ENCODE peak calls at places on chromosomes 1 and 21, in eight cellular contexts. Q is omental fat pad; T is epithelial cell of proximal tubule; P is GM03348; X is activated T-helper 1 cell treated with anti-CD3 and anti-CD28 coated beads, Interleukin-12 subunit alpha, Interleukin-12 subunit beta, Interleukin-2, Interleukin-4 antibody, amounts not matched to agents 30 ng/mL and 10 ng/mL and 1 ng/mL, durations not matched to agents 14 hours and 24 hours and 36 hours; K is T-helper 1 cell; M is stimulated activated CD8-positive, alpha-beta memory T cell treated with anti-CD3 and anti-CD28 coated beads, Interleukin-12 subunit alpha, Interleukin-12 subunit beta, amount 100 ng/mL, for 4 hours; H is NCI-H2081 treated with DMSO at 0.1 percent for 48 hours. V is an unnamed sample.

GRCh38 chr1:22808186-22808845 is 97.7 kb downstream of the EPHB2 start:
- DNase-seq in K (no peak), P (peak), T (no peak), H (no peak), Q (no peak), X (no peak), M (no peak), V (peak)

GRCh38 chr1:214753236-214753852 is 150.3 kb downstream of the CENPF start:
- DNase-seq in T (no peak), M (no peak), K (no peak), X (no peak), H (no peak), Q (no peak), P (no peak), V (no peak)

GRCh38 chr1:221810406-221810805 is 68.5 kb upstream of the DUSP10 start:
- DNase-seq in Q (no peak), M (no peak), T (no peak), X (no peak), K (no peak), H (no peak), P (peak), V (no peak)

GRCh38 chr1:45892068-45892785 is 88.8 kb downstream of the MAST2 start:
- DNase-seq in H (no peak), K (no peak), M (no peak), X (no peak), Q (no peak), P (peak), T (peak), V (no peak)

GRCh38 chr1:237687837-237688236 is 202.9 kb downstream of the ZP4 start:
- DNase-seq in X (no peak), P (no peak), K (no peak), M (no peak), T (no peak), H (no peak), Q (no peak), V (no peak)

GRCh38 chr1:204989266-204990058 is 53.5 kb upstream of the CNTN2 start:
- DNase-seq in Q (no peak), P (peak), X (peak), M (peak), H (peak), K (no peak), T (peak), V (peak)

GRCh38 chr1:18670267-18670910 is 39.7 kb downstream of the PAX7 start:
- DNase-seq in K (no peak), Q (no peak), H (no peak), X (no peak), P (no peak), M (no peak), T (no peak), V (no peak)

GRCh38 chr1:96966536-96967138 is 245.1 kb downstream of the PTBP2 start:
- DNase-seq in H (peak), T (no peak), Q (peak), P (peak), M (peak), X (peak), K (peak), V (peak)

GRCh38 chr1:119720866-119721440 is 9.2 kb downstream of the PHGDH start:
- DNase-seq in P (no peak), T (no peak), M (no peak), H (no peak), K (no peak), X (no peak), Q (no peak), V (no peak)

GRCh38 chr1:208031932-208032320 is 121.0 kb upstream of the CD34 start:
- DNase-seq in X (no peak), P (no peak), Q (no peak), M (no peak), H (no peak), T (no peak), K (no peak), V (no peak)

GRCh38 chr1:6888268-6888667 is 103.0 kb downstream of the CAMTA1 start:
- DNase-seq in P (no peak), M (no peak), H (no peak), Q (no peak), X (no peak), T (no peak), K (no peak), V (no peak)

GRCh38 chr1:183039985-183040447 is 16.8 kb downstream of the LAMC1 start:
- DNase-seq in X (no peak), Q (no peak), H (peak), K (no peak), M (no peak), T (no peak), P (peak), V (no peak)

GRCh38 chr1:200179126-200179780 is 151.7 kb downstream of the NR5A2 start:
- DNase-seq in H (no peak), X (no peak), K (no peak), P (peak), Q (no peak), M (no peak), T (no peak), V (no peak)

GRCh38 chr1:226082959-226083302 is 20.4 kb downstream of the H3-3A start:
- DNase-seq in H (no peak), K (no peak), Q (peak), P (peak), X (no peak), T (no peak), M (no peak), V (peak)

GRCh38 chr1:203167026-203167912 is 8.4 kb downstream of the MYBPH start:
- DNase-seq in H (no peak), P (no peak), K (no peak), Q (no peak), X (no peak), T (no peak), M (no peak), V (no peak)

GRCh38 chr1:905071-905749 is 18.5 kb upstream of the SAMD11 start:
- DNase-seq in H (no peak), K (no peak), Q (no peak), T (no peak), M (no peak), X (no peak), P (no peak), V (peak)

GRCh38 chr1:164771568-164772350 is 212.8 kb downstream of the PBX1 start:
- DNase-seq in M (no peak), X (no peak), P (peak), K (no peak), H (no peak), Q (no peak), T (no peak), V (no peak)

GRCh38 chr1:23908453-23909341 is 4.5 kb downstream of the CNR2 start:
- DNase-seq in K (no peak), M (no peak), H (no peak), Q (no peak), X (peak), P (no peak), T (no peak), V (no peak)

GRCh38 chr1:20634594-20635084 is 1.4 kb downstream of the PINK1 start:
- DNase-seq in X (no peak), H (no peak), M (no peak), T (no peak), K (no peak), P (peak), Q (no peak), V (peak)

GRCh38 chr1:71986181-71986580 is 296.2 kb downstream of the NEGR1 start:
- DNase-seq in Q (no peak), P (no peak), K (no peak), T (no peak), X (no peak), H (no peak), M (no peak), V (no peak)

GRCh38 chr1:1169429-1170214 is 4.1 kb upstream of the TTLL10 start:
- DNase-seq in Q (no peak), X (no peak), K (no peak), T (no peak), M (no peak), H (no peak), P (no peak), V (no peak)

GRCh38 chr1:52239708-52240001 is 97.8 kb downstream of the ZFYVE9 start:
- DNase-seq in H (no peak), K (no peak), M (no peak), Q (no peak), T (no peak), P (no peak), X (no peak), V (no peak)

GRCh38 chr1:246434335-246434734 is 72.7 kb downstream of the SMYD3 start:
- DNase-seq in M (no peak), K (no peak), X (no peak), P (no peak), T (no peak), Q (no peak), H (no peak), V (no peak)

GRCh38 chr1:46522184-46522968 is 29.1 kb downstream of the KNCN start:
- DNase-seq in T (peak), P (peak), M (no peak), K (no peak), Q (peak), H (no peak), X (no peak), V (peak)

GRCh38 chr21:37525810-37526209 is 159.2 kb downstream of the DYRK1A start:
- DNase-seq in P (no peak), H (no peak), M (no peak), T (no peak), K (no peak), X (no peak), Q (no peak), V (no peak)

GRCh38 chr1:85465099-85465790 is at the start of gene DDAH1:
- DNase-seq in P (peak), M (no peak), H (no peak), Q (no peak), T (no peak), K (no peak), X (no peak), V (peak)

GRCh38 chr1:234978397-234979291 is 150.0 kb downstream of the TOMM20 start:
- DNase-seq in Q (no peak), H (no peak), X (no peak), K (peak), M (peak), P (no peak), T (no peak), V (no peak)

GRCh38 chr1:221294244-221294643 is 415.0 kb downstream of the HLX start:
- DNase-seq in X (no peak), K (no peak), M (no peak), P (no peak), Q (no peak), H (no peak), T (no peak), V (no peak)

GRCh38 chr1:84541679-84542078 is 32.6 kb downstream of the CTBS start:
- DNase-seq in P (no peak), H (no peak), K (no peak), M (no peak), T (no peak), Q (no peak), X (no peak), V (no peak)

GRCh38 chr1:93501399-93501798 is 53.5 kb downstream of the FNBP1L start:
- DNase-seq in K (no peak), P (no peak), T (no peak), Q (no peak), X (no peak), M (no peak), H (no peak), V (no peak)

GRCh38 chr1:18588093-18588492 is 42.6 kb upstream of the PAX7 start:
- DNase-seq in K (no peak), H (no peak), T (no peak), X (no peak), M (no peak), Q (no peak), P (no peak), V (no peak)

GRCh38 chr1:230174765-230175747 is 108.0 kb downstream of the GALNT2 start:
- DNase-seq in P (no peak), M (no peak), K (no peak), X (no peak), H (no peak), T (no peak), Q (no peak), V (no peak)

GRCh38 chr1:214102907-214103306 is 115.1 kb downstream of the PROX1 start:
- DNase-seq in H (no peak), T (peak), K (no peak), Q (no peak), P (no peak), X (no peak), M (no peak), V (no peak)

GRCh38 chr1:227894306-227894721 is 53.4 kb downstream of the WNT9A start:
- DNase-seq in X (no peak), T (no peak), Q (peak), M (no peak), H (no peak), P (no peak), K (no peak), V (no peak)

GRCh38 chr1:35559317-35559944 is 1.8 kb downstream of the NCDN start:
- DNase-seq in Q (no peak), H (no peak), M (no peak), X (no peak), T (no peak), P (peak), K (no peak), V (no peak)

GRCh38 chr21:38769253-38769780 is 36.4 kb upstream of the ETS2 start:
- DNase-seq in K (no peak), P (no peak), X (no peak), Q (no peak), T (no peak), H (no peak), M (no peak), V (no peak)

GRCh38 chr1:47298025-47298699 is 15.8 kb downstream of the STIL start:
- DNase-seq in M (no peak), X (no peak), T (no peak), Q (no peak), K (no peak), P (peak), H (no peak), V (no peak)

GRCh38 chr1:100452641-100453040 is 85.3 kb upstream of the GPR88 start:
- DNase-seq in X (no peak), T (no peak), H (no peak), Q (no peak), K (no peak), P (no peak), M (no peak), V (no peak)

GRCh38 chr1:53771648-53772047 is 32.7 kb upstream of the GLIS1 start:
- DNase-seq in K (no peak), X (no peak), T (peak), P (peak), H (no peak), Q (no peak), M (no peak), V (no peak)